ENCODE peak calls at places on chromosomes 6 and 20, in eight cellular contexts. M is AG09309, X is lung, H is GM10248, I is kidney, F is RWPE2, T is tibial nerve, Q is adrenal gland. K is an unnamed sample.

GRCh38 chr6:17725083-17725482 is 18.4 kb upstream of the NUP153 start:
- DNase-seq in T (no peak), H (no peak), F (no peak), X (no peak), M (no peak), I (peak), Q (no peak), K (no peak)

GRCh38 chr6:134925800-134926199 is 24.1 kb downstream of the ALDH8A1 start:
- DNase-seq in T (no peak), F (no peak), M (no peak), Q (no peak), X (no peak), I (no peak), H (no peak), K (no peak)

GRCh38 chr6:168113226-168113625 is 34.2 kb upstream of the FRMD1 start:
- DNase-seq in I (no peak), T (no peak), X (no peak), F (peak), H (no peak), Q (no peak), M (no peak), K (peak)

GRCh38 chr6:87702589-87702945 is 534 bp upstream of the AKIRIN2 start:
- DNase-seq in M (peak), H (no peak), Q (no peak), X (no peak), F (no peak), I (no peak), T (no peak), K (no peak)

GRCh38 chr20:38114353-38114791 is 50.7 kb downstream of the TGM2 start:
- DNase-seq in T (no peak), F (peak), H (no peak), X (no peak), Q (no peak), M (no peak), I (no peak), K (no peak)

GRCh38 chr20:34397096-34397495 is 34.0 kb downstream of the ITCH start:
- DNase-seq in X (no peak), H (no peak), T (no peak), M (no peak), Q (no peak), F (no peak), I (no peak), K (peak)

GRCh38 chr6:132471787-132472186 is 41.1 kb downstream of the STX7 start:
- DNase-seq in T (no peak), X (no peak), I (no peak), F (no peak), H (no peak), M (no peak), Q (no peak), K (no peak)

GRCh38 chr20:25490656-25491445 is 83.4 kb downstream of the GINS1 start:
- DNase-seq in I (peak), Q (no peak), X (no peak), M (no peak), F (peak), T (no peak), H (no peak), K (no peak)

GRCh38 chr6:35401514-35401913 is 50.6 kb upstream of the FANCE start:
- DNase-seq in X (peak), F (no peak), I (no peak), Q (no peak), H (no peak), T (no peak), M (no peak), K (no peak)

GRCh38 chr20:51444922-51445438 is 97.5 kb downstream of the NFATC2 start:
- DNase-seq in T (no peak), X (no peak), M (no peak), I (no peak), H (no peak), Q (no peak), F (no peak), K (no peak)

GRCh38 chr20:47205577-47206123 is 150.8 kb downstream of the ZMYND8 start:
- DNase-seq in Q (peak), H (peak), F (no peak), M (no peak), I (no peak), T (peak), X (peak), K (no peak)

GRCh38 chr6:70954750-70955149 is 2.1 kb downstream of the B3GAT2 start:
- DNase-seq in M (no peak), F (no peak), T (no peak), H (peak), I (no peak), Q (no peak), X (no peak), K (no peak)

GRCh38 chr6:6688283-6688682 is 99.8 kb downstream of the LY86 start:
- DNase-seq in M (no peak), T (no peak), Q (no peak), F (no peak), I (no peak), X (no peak), H (no peak), K (no peak)

GRCh38 chr6:6131492-6132109 is 124.9 kb upstream of the NRN1 start:
- DNase-seq in X (no peak), I (no peak), T (no peak), M (no peak), H (peak), Q (peak), F (no peak), K (no peak)

GRCh38 chr20:8639112-8639778 is 429.6 kb upstream of the PLCB4 start:
- DNase-seq in I (no peak), T (no peak), Q (no peak), M (no peak), H (no peak), X (no peak), F (no peak), K (no peak)

GRCh38 chr20:10646886-10647420 is 26.8 kb downstream of the JAG1 start:
- DNase-seq in Q (no peak), X (no peak), M (no peak), I (no peak), T (no peak), H (no peak), F (no peak), K (no peak)

GRCh38 chr20:10646006-10646405 is 27.8 kb downstream of the JAG1 start:
- DNase-seq in F (no peak), I (no peak), Q (no peak), T (no peak), H (no peak), X (no peak), M (no peak), K (no peak)

GRCh38 chr20:10647909-10648308 is 25.9 kb downstream of the JAG1 start:
- DNase-seq in F (no peak), T (no peak), I (no peak), X (no peak), M (no peak), H (no peak), Q (no peak), K (no peak)

GRCh38 chr20:10648651-10649050 is 25.1 kb downstream of the JAG1 start:
- DNase-seq in F (no peak), T (no peak), H (no peak), X (no peak), Q (no peak), I (no peak), M (peak), K (no peak)

GRCh38 chr20:10647471-10647870 is 26.3 kb downstream of the JAG1 start:
- DNase-seq in F (no peak), H (peak), Q (no peak), T (peak), X (no peak), I (no peak), M (no peak), K (no peak)
- TF ChIP-seq CTCF in F (peak), H (peak), Q (peak), T (peak), X (no peak), I (no peak), M (peak), K (peak)

GRCh38 chr6:114342826-114343781 is at the start of gene HS3ST5:
- DNase-seq in X (no peak), M (no peak), H (peak), F (peak), T (no peak), I (peak), Q (no peak), K (peak)
- TF ChIP-seq CTCF in X (no peak), M (peak), H (peak), F (no peak), T (peak), I (peak), Q (peak), K (peak)

GRCh38 chr20:18066421-18067333 is 9.0 kb upstream of the OVOL2 start:
- DNase-seq in Q (no peak), T (no peak), H (no peak), X (no peak), I (no peak), F (no peak), M (no peak), K (no peak)
- TF ChIP-seq CTCF in Q (no peak), T (no peak), H (no peak), X (no peak), I (no peak), F (peak), M (no peak), K (peak)

GRCh38 chr6:30481213-30481964 is 7.9 kb upstream of the HLA-E start:
- DNase-seq in Q (no peak), M (no peak), H (no peak), I (no peak), T (no peak), F (no peak), X (no peak), K (no peak)

GRCh38 chr6:30480536-30481156 is 8.7 kb upstream of the HLA-E start:
- DNase-seq in I (no peak), M (no peak), Q (no peak), F (no peak), X (no peak), H (no peak), T (no peak), K (no peak)

GRCh38 chr6:30489081-30490030 is at the start of gene HLA-E:
- DNase-seq in M (peak), Q (peak), X (peak), H (peak), T (peak), I (peak), F (peak), K (no peak)

GRCh38 chr6:30485236-30485635 is 4.1 kb upstream of the HLA-E start:
- DNase-seq in I (no peak), M (no peak), Q (no peak), T (no peak), X (no peak), H (no peak), F (no peak), K (no peak)

DNA sequence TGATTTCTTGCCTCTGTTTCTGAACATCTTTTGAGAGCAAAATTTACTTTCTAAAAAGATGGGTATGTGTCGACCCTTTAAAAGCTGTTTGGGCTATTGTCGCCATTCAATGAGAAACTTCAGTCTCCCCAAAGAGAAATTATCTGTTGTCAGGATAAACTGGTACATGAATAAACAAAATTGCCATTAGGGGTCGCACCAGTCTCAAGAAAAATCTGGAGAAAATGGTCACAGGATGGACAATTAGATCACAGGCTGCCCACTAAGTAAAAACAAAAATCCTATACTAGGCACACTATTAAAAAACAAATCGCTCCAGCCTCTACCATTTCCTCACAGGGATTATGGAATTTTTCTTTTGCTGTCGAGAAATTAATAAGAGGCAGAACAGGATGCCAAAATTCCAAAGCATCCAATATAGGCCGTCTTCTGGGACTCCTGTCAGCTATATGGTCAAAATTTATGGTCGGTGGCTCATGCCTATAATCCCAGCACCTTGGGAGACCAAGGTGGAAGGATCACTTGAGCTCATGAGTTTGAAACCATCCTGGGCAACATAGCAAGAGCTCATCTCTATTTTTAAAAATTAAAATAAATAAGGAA is 5.5 kb upstream of the HLA-E start:
- DNase-seq in H (peak), Q (peak), X (no peak), M (peak), T (peak), I (no peak), F (no peak), K (no peak)
- TF ChIP-seq CTCF in H (peak), Q (peak), X (peak), M (peak), T (peak), I (peak), F (peak), K (peak)

GRCh38 chr6:91337967-91338366 is 751.1 kb upstream of the MAP3K7 start:
- DNase-seq in T (no peak), I (no peak), H (no peak), Q (no peak), F (no peak), M (no peak), X (no peak), K (no peak)
- TF ChIP-seq CTCF in T (no peak), I (no peak), H (no peak), Q (no peak), F (no peak), M (no peak), X (no peak), K (peak)

K was measured in chondrocyte.